ENCODE peak calls at places on chromosomes 4 and X, in ten cellular contexts. One of them, this sample, is unnamed. For H3K36me3 and H3K9me3, the result is how much of the 10 kb centered on the place peaks cover.

GRCh38 chr4:21884615-21885014 is 64.0 kb downstream of the KCNIP4 start:
- DNase-seq in stomach: no peak
- DNase-seq in pancreas: no peak
- DNase-seq in RWPE2: no peak
- DNase-seq in heart right ventricle: no peak
- DNase-seq in spleen: no peak
- DNase-seq in CD8-positive, alpha-beta T cell: no peak
- DNase-seq in left ventricle myocardium inferior: no peak
- DNase-seq in hepatocyte: no peak
- DNase-seq in suprapubic skin: no peak
- DNase-seq in this sample: no peak

GRCh38 chr4:176563591-176563990 is 229.1 kb downstream of the VEGFC start:
- DNase-seq in RWPE2: no peak
- DNase-seq in heart right ventricle: no peak
- DNase-seq in hepatocyte: peak
- DNase-seq in spleen: no peak
- DNase-seq in left ventricle myocardium inferior: no peak
- DNase-seq in pancreas: no peak
- DNase-seq in stomach: no peak
- DNase-seq in suprapubic skin: no peak
- DNase-seq in CD8-positive, alpha-beta T cell: no peak
- DNase-seq in this sample: no peak

GRCh38 chrX:135432881-135433521 is 11.3 kb downstream of the SMIM10L2A start:
- DNase-seq in stomach: no peak
- DNase-seq in suprapubic skin: no peak
- DNase-seq in RWPE2: no peak
- DNase-seq in hepatocyte: no peak
- DNase-seq in CD8-positive, alpha-beta T cell: no peak
- DNase-seq in pancreas: no peak
- DNase-seq in left ventricle myocardium inferior: no peak
- DNase-seq in spleen: no peak
- DNase-seq in heart right ventricle: no peak
- DNase-seq in this sample: no peak

GRCh38 chr4:128163177-128164117 is 102.3 kb downstream of the LARP1B start:
- DNase-seq in hepatocyte: peak
- DNase-seq in stomach: no peak
- DNase-seq in heart right ventricle: no peak
- DNase-seq in spleen: no peak
- DNase-seq in CD8-positive, alpha-beta T cell: no peak
- DNase-seq in left ventricle myocardium inferior: no peak
- DNase-seq in pancreas: no peak
- DNase-seq in RWPE2: no peak
- DNase-seq in suprapubic skin: no peak
- DNase-seq in this sample: no peak

GRCh38 chr4:172390341-172390740 is 577.1 kb downstream of the GALNTL6 start:
- DNase-seq in left ventricle myocardium inferior: no peak
- DNase-seq in heart right ventricle: no peak
- DNase-seq in RWPE2: peak
- DNase-seq in suprapubic skin: no peak
- DNase-seq in CD8-positive, alpha-beta T cell: no peak
- DNase-seq in hepatocyte: no peak
- DNase-seq in stomach: no peak
- DNase-seq in spleen: no peak
- DNase-seq in pancreas: no peak
- DNase-seq in this sample: no peak

GRCh38 chr4:112266823-112267222 is 18.9 kb downstream of the TIFA start:
- DNase-seq in hepatocyte: peak
- DNase-seq in stomach: no peak
- DNase-seq in left ventricle myocardium inferior: no peak
- DNase-seq in RWPE2: no peak
- DNase-seq in pancreas: no peak
- DNase-seq in suprapubic skin: no peak
- DNase-seq in heart right ventricle: no peak
- DNase-seq in CD8-positive, alpha-beta T cell: no peak
- DNase-seq in spleen: no peak
- DNase-seq in this sample: no peak

GRCh38 chrX:150616863-150617198 is 48.4 kb downstream of the MTM1 start:
- DNase-seq in spleen: no peak
- DNase-seq in CD8-positive, alpha-beta T cell: no peak
- DNase-seq in left ventricle myocardium inferior: no peak
- DNase-seq in stomach: no peak
- DNase-seq in RWPE2: no peak
- DNase-seq in hepatocyte: no peak
- DNase-seq in pancreas: no peak
- DNase-seq in heart right ventricle: no peak
- DNase-seq in suprapubic skin: no peak
- DNase-seq in this sample: no peak

GRCh38 chrX:129651756-129652564 is 2.8 kb downstream of the APLN start:
- DNase-seq in RWPE2: no peak
- DNase-seq in suprapubic skin: no peak
- DNase-seq in heart right ventricle: no peak
- DNase-seq in spleen: no peak
- DNase-seq in stomach: peak
- DNase-seq in hepatocyte: no peak
- DNase-seq in left ventricle myocardium inferior: peak
- DNase-seq in pancreas: no peak
- DNase-seq in CD8-positive, alpha-beta T cell: no peak
- DNase-seq in this sample: no peak

GRCh38 chrX:119041175-119041574 is 31.6 kb upstream of the CT47C1 start:
- DNase-seq in suprapubic skin: no peak
- DNase-seq in pancreas: peak
- DNase-seq in RWPE2: no peak
- DNase-seq in left ventricle myocardium inferior: peak
- DNase-seq in hepatocyte: peak
- DNase-seq in CD8-positive, alpha-beta T cell: no peak
- DNase-seq in spleen: no peak
- DNase-seq in heart right ventricle: no peak
- DNase-seq in stomach: peak
- DNase-seq in this sample: no peak

GRCh38 chr4:41209187-41209586 is 5.2 kb downstream of the APBB2 start:
- DNase-seq in stomach: peak
- DNase-seq in hepatocyte: peak
- DNase-seq in pancreas: peak
- DNase-seq in heart right ventricle: no peak
- DNase-seq in RWPE2: no peak
- DNase-seq in suprapubic skin: no peak
- DNase-seq in spleen: no peak
- DNase-seq in CD8-positive, alpha-beta T cell: no peak
- DNase-seq in left ventricle myocardium inferior: no peak
- DNase-seq in this sample: no peak

DNA sequence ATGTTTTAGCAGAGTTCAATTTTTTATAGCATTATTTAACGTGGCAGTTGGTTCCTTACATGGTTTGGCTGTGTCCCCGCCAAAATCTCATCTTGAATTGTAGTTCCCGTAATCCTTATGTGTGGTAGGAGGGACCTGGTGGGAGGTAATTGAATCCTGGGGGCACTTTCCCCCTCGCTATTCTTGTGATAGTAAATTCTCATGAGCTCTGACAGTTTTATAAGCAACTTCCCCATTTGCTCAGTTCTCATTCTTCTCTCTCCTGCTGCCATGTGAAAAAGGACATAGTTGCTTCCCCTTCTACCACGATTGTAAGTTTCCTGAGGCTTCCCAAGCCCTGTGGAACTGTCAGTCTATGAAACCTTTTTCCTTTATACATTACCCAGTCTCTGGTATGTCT is 329.5 kb downstream of the GRIA2 start:
- DNase-seq in heart right ventricle: no peak
- DNase-seq in CD8-positive, alpha-beta T cell: no peak
- DNase-seq in pancreas: no peak
- DNase-seq in suprapubic skin: no peak
- DNase-seq in left ventricle myocardium inferior: no peak
- DNase-seq in spleen: no peak
- DNase-seq in hepatocyte: no peak
- DNase-seq in RWPE2: no peak
- DNase-seq in stomach: no peak
- DNase-seq in this sample: no peak
- H3K36me3 ChIP-seq in heart right ventricle: under half
- H3K36me3 ChIP-seq in CD8-positive, alpha-beta T cell: under half
- H3K36me3 ChIP-seq in pancreas: under half
- H3K36me3 ChIP-seq in suprapubic skin: under half
- H3K36me3 ChIP-seq in left ventricle myocardium inferior: under half
- H3K36me3 ChIP-seq in spleen: under half
- H3K36me3 ChIP-seq in hepatocyte: under half
- H3K36me3 ChIP-seq in RWPE2: under half
- H3K36me3 ChIP-seq in stomach: under half
- H3K36me3 ChIP-seq in this sample: under half

DNA sequence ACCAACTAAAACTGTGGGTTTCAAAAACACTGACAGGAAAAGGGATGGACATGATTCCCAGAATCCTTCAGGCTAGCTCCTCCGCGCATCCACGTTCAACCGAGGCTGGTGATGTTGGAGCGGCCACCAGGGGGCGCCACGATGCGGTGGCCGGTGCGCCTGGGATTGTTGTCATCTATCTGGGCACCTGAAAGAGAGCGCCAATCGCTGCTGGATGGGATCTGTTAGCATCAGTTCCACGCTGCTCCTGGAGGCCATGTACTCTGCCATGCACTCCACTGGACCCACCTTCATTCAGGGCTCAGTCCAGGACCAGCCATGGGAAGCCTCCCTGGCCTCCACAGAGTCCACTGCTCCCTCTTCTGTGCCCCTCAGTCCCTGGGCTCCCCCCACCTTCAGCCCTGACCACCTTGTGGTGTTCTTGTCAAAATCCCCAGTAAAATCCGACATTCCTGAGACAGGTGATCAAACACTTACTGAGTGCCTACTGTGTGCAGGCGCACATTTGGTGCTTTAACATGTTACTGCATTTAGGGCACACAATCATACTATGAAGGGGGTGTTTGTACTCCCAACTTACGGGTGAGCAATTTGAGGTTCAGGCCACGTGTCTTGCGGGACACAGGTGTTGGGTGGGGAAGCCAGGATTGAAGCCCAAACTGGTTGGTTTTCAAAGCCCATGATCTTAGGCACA is 71.1 kb downstream of the CRMP1 start:
- DNase-seq in RWPE2: no peak
- DNase-seq in left ventricle myocardium inferior: no peak
- DNase-seq in pancreas: no peak
- DNase-seq in CD8-positive, alpha-beta T cell: no peak
- DNase-seq in heart right ventricle: no peak
- DNase-seq in stomach: no peak
- DNase-seq in suprapubic skin: no peak
- DNase-seq in spleen: peak
- DNase-seq in hepatocyte: no peak
- DNase-seq in this sample: no peak
- TF ChIP-seq CTCF in RWPE2: peak
- TF ChIP-seq CTCF in left ventricle myocardium inferior: peak
- TF ChIP-seq CTCF in pancreas: peak
- TF ChIP-seq CTCF in CD8-positive, alpha-beta T cell: no peak
- TF ChIP-seq CTCF in heart right ventricle: peak
- TF ChIP-seq CTCF in stomach: peak
- TF ChIP-seq CTCF in suprapubic skin: peak
- TF ChIP-seq CTCF in spleen: peak
- TF ChIP-seq CTCF in hepatocyte: peak
- TF ChIP-seq CTCF in this sample: peak

GRCh38 chr4:273312-274017 is 31.8 kb downstream of the ZNF732 start:
- DNase-seq in pancreas: no peak
- DNase-seq in left ventricle myocardium inferior: no peak
- DNase-seq in suprapubic skin: no peak
- DNase-seq in heart right ventricle: no peak
- DNase-seq in hepatocyte: no peak
- DNase-seq in CD8-positive, alpha-beta T cell: no peak
- DNase-seq in RWPE2: no peak
- DNase-seq in stomach: no peak
- DNase-seq in spleen: no peak
- DNase-seq in this sample: no peak
- H3K9me3 ChIP-seq in pancreas: under half
- H3K9me3 ChIP-seq in left ventricle myocardium inferior: half or more
- H3K9me3 ChIP-seq in suprapubic skin: half or more
- H3K9me3 ChIP-seq in heart right ventricle: half or more
- H3K9me3 ChIP-seq in hepatocyte: under half
- H3K9me3 ChIP-seq in CD8-positive, alpha-beta T cell: under half
- H3K9me3 ChIP-seq in RWPE2: half or more
- H3K9me3 ChIP-seq in stomach: half or more
- H3K9me3 ChIP-seq in spleen: half or more
- H3K9me3 ChIP-seq in this sample: half or more

GRCh38 chr4:3200423-3201090 is 48.4 kb upstream of the MSANTD1 start:
- DNase-seq in RWPE2: no peak
- DNase-seq in pancreas: no peak
- DNase-seq in hepatocyte: no peak
- DNase-seq in spleen: no peak
- DNase-seq in stomach: no peak
- DNase-seq in left ventricle myocardium inferior: no peak
- DNase-seq in heart right ventricle: no peak
- DNase-seq in suprapubic skin: peak
- DNase-seq in CD8-positive, alpha-beta T cell: no peak
- DNase-seq in this sample: no peak

GRCh38 chr4:3201718-3202702 is 46.9 kb upstream of the MSANTD1 start:
- DNase-seq in suprapubic skin: peak
- DNase-seq in pancreas: no peak
- DNase-seq in hepatocyte: no peak
- DNase-seq in heart right ventricle: no peak
- DNase-seq in RWPE2: no peak
- DNase-seq in stomach: peak
- DNase-seq in left ventricle myocardium inferior: no peak
- DNase-seq in CD8-positive, alpha-beta T cell: peak
- DNase-seq in spleen: no peak
- DNase-seq in this sample: no peak

GRCh38 chr4:3198906-3199305 is 50.1 kb upstream of the MSANTD1 start:
- DNase-seq in spleen: no peak
- DNase-seq in stomach: no peak
- DNase-seq in left ventricle myocardium inferior: no peak
- DNase-seq in CD8-positive, alpha-beta T cell: no peak
- DNase-seq in pancreas: no peak
- DNase-seq in heart right ventricle: no peak
- DNase-seq in RWPE2: no peak
- DNase-seq in suprapubic skin: peak
- DNase-seq in hepatocyte: no peak
- DNase-seq in this sample: no peak

GRCh38 chr4:3197366-3198105 is 51.4 kb upstream of the MSANTD1 start:
- DNase-seq in hepatocyte: no peak
- DNase-seq in suprapubic skin: peak
- DNase-seq in heart right ventricle: no peak
- DNase-seq in left ventricle myocardium inferior: no peak
- DNase-seq in spleen: no peak
- DNase-seq in pancreas: no peak
- DNase-seq in RWPE2: no peak
- DNase-seq in stomach: no peak
- DNase-seq in CD8-positive, alpha-beta T cell: no peak
- DNase-seq in this sample: no peak

DNA sequence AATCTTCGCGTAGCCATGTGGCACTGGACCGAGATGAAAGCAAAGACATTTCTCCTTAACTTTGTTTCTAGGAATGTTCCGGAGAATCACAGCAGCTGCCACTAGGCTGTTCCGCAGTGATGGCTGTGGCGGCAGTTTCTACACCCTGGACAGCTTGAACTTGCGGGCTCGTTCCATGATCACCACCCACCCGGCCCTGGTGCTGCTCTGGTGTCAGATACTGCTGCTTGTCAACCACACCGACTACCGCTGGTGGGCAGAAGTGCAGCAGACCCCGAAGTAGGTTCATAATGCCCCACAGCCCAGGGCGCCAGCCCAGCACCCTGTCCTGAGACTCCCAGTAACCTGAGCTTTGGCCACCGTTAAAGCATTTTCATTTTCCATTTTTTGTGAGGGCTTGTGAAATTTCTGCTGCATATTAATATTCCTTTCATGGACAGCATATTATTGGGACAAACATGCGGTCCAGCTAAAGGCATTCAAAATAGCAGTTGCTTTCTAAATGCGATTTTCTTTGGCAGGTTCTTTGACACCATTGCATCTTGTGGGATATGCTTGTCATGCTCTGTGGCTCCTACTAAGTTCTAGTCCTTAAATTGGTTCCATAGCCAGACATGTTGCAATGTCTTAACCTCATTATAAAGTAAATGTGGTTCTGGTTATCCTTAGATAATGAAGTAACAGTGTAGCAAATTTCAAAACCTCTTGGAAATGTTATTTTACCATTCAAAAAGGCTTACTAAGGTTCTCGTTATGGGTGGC is 49.1 kb upstream of the MSANTD1 start:
- DNase-seq in spleen: no peak
- DNase-seq in hepatocyte: no peak
- DNase-seq in heart right ventricle: no peak
- DNase-seq in pancreas: no peak
- DNase-seq in suprapubic skin: peak
- DNase-seq in stomach: no peak
- DNase-seq in RWPE2: no peak
- DNase-seq in left ventricle myocardium inferior: no peak
- DNase-seq in CD8-positive, alpha-beta T cell: no peak
- DNase-seq in this sample: no peak
- H3K36me3 ChIP-seq in spleen: half or more
- H3K36me3 ChIP-seq in hepatocyte: under half
- H3K36me3 ChIP-seq in heart right ventricle: under half
- H3K36me3 ChIP-seq in pancreas: under half
- H3K36me3 ChIP-seq in suprapubic skin: half or more
- H3K36me3 ChIP-seq in stomach: half or more
- H3K36me3 ChIP-seq in RWPE2: under half
- H3K36me3 ChIP-seq in left ventricle myocardium inferior: under half
- H3K36me3 ChIP-seq in CD8-positive, alpha-beta T cell: under half
- H3K36me3 ChIP-seq in this sample: half or more

This sample was measured in lower lobe of right lung.